ENCODE peak calls at places on chromosomes 12 and 14, in ten cellular contexts. X, G, S, P, U, D, M, I, J and O are unnamed samples.

GRCh38 chr12:55780695-55781094 is 36.8 kb downstream of the SARNP start:
- DNase-seq in X (no peak), G (no peak), S (no peak), P (no peak), U (peak; percentile 8), D (no peak), M (no peak), I (no peak), J (no peak), O (no peak)

GRCh38 chr12:108214486-108214885 is 85.4 kb downstream of the WSCD2 start:
- DNase-seq in X (no peak), G (peak; percentile 7), S (no peak), P (no peak), U (peak; percentile 58), D (no peak), M (no peak), I (peak; percentile 57), J (no peak), O (peak; percentile 43)

GRCh38 chr12:90965204-90965603 is 10.2 kb upstream of the CCER1 start:
- DNase-seq in X (no peak), G (no peak), S (no peak), P (no peak), U (no peak), D (no peak), M (no peak), I (no peak), J (no peak), O (no peak)

GRCh38 chr12:58503731-58504520 is 416.4 kb downstream of the LRIG3 start:
- DNase-seq in X (no peak), G (peak; percentile 73), S (no peak), P (no peak), U (peak; percentile 29), D (no peak), M (no peak), I (no peak), J (no peak), O (no peak)

GRCh38 chr14:88252536-88252935 is 70.5 kb downstream of the KCNK10 start:
- DNase-seq in X (no peak), G (no peak), S (no peak), P (no peak), U (no peak), D (no peak), M (no peak), I (no peak), J (no peak), O (peak; percentile 50)

GRCh38 chr12:81143057-81143456 is 65.2 kb downstream of the ACSS3 start:
- DNase-seq in X (no peak), G (no peak), S (no peak), P (no peak), U (no peak), D (no peak), M (no peak), I (no peak), J (no peak), O (no peak)

GRCh38 chr12:106246891-106247730 is 709 bp downstream of the CKAP4 start:
- DNase-seq in X (peak; percentile 77), G (peak; percentile 57), S (peak; percentile 83), P (peak; percentile 87), U (peak; percentile 89), D (peak; percentile 39), M (peak; percentile 80), I (peak; percentile 29), J (peak; percentile 70), O (peak; percentile 64)

GRCh38 chr12:65334534-65334933 is 56.1 kb downstream of the MSRB3 start:
- DNase-seq in X (no peak), G (peak; percentile 28), S (no peak), P (no peak), U (peak; percentile 8), D (no peak), M (no peak), I (no peak), J (no peak), O (no peak)

GRCh38 chr12:118680361-118680963 is 300.9 kb upstream of the SRRM4 start:
- DNase-seq in X (peak; percentile 37), G (no peak), S (no peak), P (no peak), U (no peak), D (no peak), M (no peak), I (peak; percentile 47), J (no peak), O (peak; percentile 5)

GRCh38 chr14:29654910-29655590 is 272.6 kb downstream of the PRKD1 start:
- DNase-seq in X (no peak), G (peak; percentile 66), S (no peak), P (no peak), U (peak; percentile 53), D (no peak), M (no peak), I (no peak), J (no peak), O (no peak)

GRCh38 chr14:36676236-36676635 is 14.6 kb downstream of the PAX9 start:
- DNase-seq in X (no peak), G (no peak), S (no peak), P (no peak), U (no peak), D (no peak), M (no peak), I (no peak), J (no peak), O (no peak)

GRCh38 chr14:79510659-79511058 is 700.6 kb downstream of the DIO2 start:
- DNase-seq in X (no peak), G (peak; percentile 20), S (no peak), P (no peak), U (peak; percentile 37), D (no peak), M (no peak), I (no peak), J (no peak), O (peak; percentile 7)

GRCh38 chr12:124259168-124260066 is 35.5 kb upstream of the RFLNA start:
- DNase-seq in X (no peak), G (peak; percentile 3), S (no peak), P (no peak), U (peak; percentile 13), D (no peak), M (no peak), I (peak; percentile 85), J (no peak), O (no peak)

GRCh38 chr12:58414398-58414871 is 473.1 kb downstream of the ATP23 start:
- DNase-seq in X (no peak), G (peak; percentile 23), S (no peak), P (no peak), U (peak; percentile 85), D (peak; percentile 82), M (no peak), I (no peak), J (no peak), O (no peak)

GRCh38 chr14:32450919-32451675 is 122.0 kb downstream of the AKAP6 start:
- DNase-seq in X (no peak), G (peak; percentile 25), S (no peak), P (no peak), U (peak; percentile 26), D (no peak), M (no peak), I (no peak), J (no peak), O (no peak)

DNA sequence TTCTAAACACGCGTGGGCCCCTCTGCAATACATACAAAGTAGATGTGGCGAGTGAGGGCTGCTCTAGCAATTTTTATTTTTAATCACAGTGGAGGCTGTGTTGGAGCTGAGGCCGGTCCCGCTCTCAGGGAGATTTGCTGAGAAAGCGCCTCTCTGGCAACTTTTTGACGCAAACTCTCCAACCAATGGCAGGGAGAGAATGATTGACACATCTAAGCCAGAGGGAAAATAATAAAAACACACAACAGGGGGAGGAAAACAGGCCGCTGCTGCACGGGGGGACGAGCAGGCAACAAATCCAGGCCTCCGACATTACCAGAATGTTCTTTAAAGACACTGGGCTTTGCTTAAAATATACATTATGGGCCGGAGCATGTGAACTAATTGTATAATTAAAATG is at the start of gene OTX2:
- DNase-seq in X (no peak), G (no peak), S (no peak), P (no peak), U (no peak), D (no peak), M (no peak), I (no peak), J (no peak), O (no peak)
- H3K4me3 ChIP-seq in X (no peak within 1 kb of the TSS), G (no peak within 1 kb of the TSS), S (no peak within 1 kb of the TSS), P (no peak within 1 kb of the TSS), U (no peak within 1 kb of the TSS), D (no peak within 1 kb of the TSS), M (peak within 1 kb of the TSS; percentile 23), I (no peak within 1 kb of the TSS), J (no peak within 1 kb of the TSS), O (no peak within 1 kb of the TSS)

GRCh38 chr12:48142818-48143674 is 14.3 kb downstream of the ASB8 start:
- DNase-seq in X (no peak), G (no peak), S (no peak), P (no peak), U (no peak), D (no peak), M (no peak), I (no peak), J (peak; percentile 86), O (no peak)
- H3K36me3 ChIP-seq in X (peaks cover 97% of the 10 kb centered on the region), G (peaks cover 16% of the 10 kb centered on the region), S (peaks cover 97% of the 10 kb centered on the region), P (peaks cover 90% of the 10 kb centered on the region), U (peaks cover 15% of the 10 kb centered on the region), D (no peaks in the 10 kb centered on the region), M (peaks cover 100% of the 10 kb centered on the region), I (peaks cover 74% of the 10 kb centered on the region), J (peaks cover 100% of the 10 kb centered on the region), O (peaks cover 37% of the 10 kb centered on the region)

GRCh38 chr14:95700221-95700976 is 13.5 kb downstream of the TCL1A start:
- DNase-seq in X (no peak), G (no peak), S (no peak), P (no peak), U (no peak), D (no peak), M (no peak), I (no peak), J (no peak), O (peak; percentile 44)
- H3K27me3 ChIP-seq in X (no peaks in the 10 kb centered on the region), G (no peaks in the 10 kb centered on the region), S (peaks cover 16% of the 10 kb centered on the region), P (peaks cover 22% of the 10 kb centered on the region), U (peaks cover 8% of the 10 kb centered on the region), D (peaks cover 27% of the 10 kb centered on the region), M (no peaks in the 10 kb centered on the region), I (peaks cover 3% of the 10 kb centered on the region), J (no peaks in the 10 kb centered on the region), O (no peaks in the 10 kb centered on the region)

GRCh38 chr12:103839893-103840292 is 1.1 kb downstream of the NT5DC3 start:
- DNase-seq in X (no peak), G (no peak), S (no peak), P (no peak), U (no peak), D (no peak), M (no peak), I (no peak), J (no peak), O (no peak)
- H3K4me3 ChIP-seq in X (peak overlapping the region; percentile 83), G (peak overlapping the region; percentile 87), S (peak overlapping the region; percentile 73), P (peak overlapping the region; percentile 82), U (peak overlapping the region; percentile 91), D (peak overlapping the region; percentile 85), M (peak overlapping the region; percentile 87), I (peak overlapping the region; percentile 81), J (peak overlapping the region; percentile 99), O (peak overlapping the region; percentile 93)